ENCODE peak calls at places on chromosome 20, in eight cellular contexts. H, B, Y, X, G, V, U and J are unnamed samples.

GRCh38 chr20:36833275-36834020 is 42.5 kb upstream of the TLDC2 start:
- DNase-seq in H (no peak), B (peak; percentile 90), V (no peak), G (no peak), X (no peak), U (no peak), Y (no peak), J (peak; percentile 85)

GRCh38 chr20:59042151-59042795 is at the start of gene PRELID3B:
- DNase-seq in B (peak; percentile 20), H (no peak), G (peak; percentile 50), X (no peak), Y (peak; percentile 22), V (no peak), U (no peak), J (peak; percentile 27)

GRCh38 chr20:26295006-26295405 is 598.4 kb upstream of the ZNF337 start:
- DNase-seq in X (no peak), B (no peak), V (no peak), G (no peak), H (no peak), U (no peak), Y (no peak), J (no peak)

GRCh38 chr20:64151634-64152530 is 12.4 kb upstream of the MYT1 start:
- DNase-seq in Y (no peak), G (no peak), U (peak; percentile 27), V (peak; percentile 2), X (no peak), H (peak; percentile 79), B (no peak), J (no peak)

GRCh38 chr20:63492982-63493381 is 5.9 kb downstream of the EEF1A2 start:
- DNase-seq in V (no peak), B (no peak), X (no peak), Y (no peak), U (no peak), G (no peak), H (no peak), J (no peak)

GRCh38 chr20:48788486-48789072 is 39.2 kb downstream of the PREX1 start:
- DNase-seq in X (no peak), H (no peak), B (no peak), V (no peak), U (no peak), Y (peak; percentile 85), G (no peak), J (no peak)

GRCh38 chr20:45341939-45342862 is 6.0 kb downstream of the SDC4 start:
- DNase-seq in U (peak; percentile 78), V (peak; percentile 58), G (peak; percentile 82), H (peak; percentile 96), X (peak; percentile 69), B (no peak), Y (no peak), J (peak; percentile 28)

GRCh38 chr20:40319741-40320499 is 369.1 kb downstream of the MAFB start:
- DNase-seq in G (no peak), H (no peak), U (no peak), X (no peak), V (peak; percentile 38), Y (no peak), B (no peak), J (no peak)

GRCh38 chr20:52105573-52106422 is 85.8 kb downstream of the ZFP64 start:
- DNase-seq in V (peak; percentile 4), U (no peak), X (no peak), H (no peak), B (peak; percentile 45), G (peak; percentile 97), Y (no peak), J (no peak)

GRCh38 chr20:33875055-33875454 is 63.9 kb downstream of the CHMP4B start:
- DNase-seq in B (no peak), V (no peak), G (no peak), X (no peak), H (no peak), U (no peak), Y (peak; percentile 58), J (no peak)

GRCh38 chr20:35232575-35232974 is 6.1 kb downstream of the MMP24 start:
- DNase-seq in Y (no peak), B (peak; percentile 5), G (no peak), U (no peak), V (no peak), H (no peak), X (no peak), J (peak; percentile 63)

GRCh38 chr20:19935842-19936241 is 81.3 kb upstream of the NAA20 start:
- DNase-seq in G (peak; percentile 27), H (no peak), B (no peak), U (no peak), V (peak; percentile 48), X (no peak), Y (peak; percentile 8), J (no peak)

GRCh38 chr20:48722002-48722731 is 105.6 kb downstream of the PREX1 start:
- DNase-seq in G (no peak), Y (peak; percentile 93), V (no peak), X (peak; percentile 72), H (no peak), B (peak; percentile 71), U (peak; percentile 84), J (no peak)

GRCh38 chr20:49186535-49187329 is 1.4 kb downstream of the STAU1 start:
- DNase-seq in Y (peak; percentile 56), U (peak; percentile 71), X (no peak), B (peak; percentile 63), H (peak; percentile 60), G (no peak), V (no peak), J (peak; percentile 55)